ENCODE peak calls at places on chromosomes 13 and 19, in eight cellular contexts. L is NCI-H1048; B is activated T-helper 2 cell treated with anti-CD3 and anti-CD28 coated beads, Interferon-gamma antibody, Interleukin-2, Interleukin-4, amounts not matched to agents 10 μg/mL and 5 μg/mL and 100 μg/mL, durations not matched to agents 14 hours and 24 hours and 36 hours; P is ELR; C is NCI-H1092 treated with DMSO at 0.1 percent for 48 hours; H is mucosa of descending colon; A is neuronal stem cell; J is pancreas. Y is an unnamed sample.
A peak's percentile ranks its signal among the peaks of the same experiment; 100 is the strongest.

GRCh38 chr13:110915874-110916670 is 1.2 kb upstream of the ANKRD10 start:
- DNase-seq in J (no peak), L (peak; percentile 13), C (no peak), H (no peak), P (peak; percentile 57), B (no peak), A (no peak), Y (no peak)

GRCh38 chr13:53137777-53138176 is 109.2 kb downstream of the OLFM4 start:
- DNase-seq in L (no peak), B (no peak), H (no peak), A (no peak), J (no peak), P (peak; percentile 46), C (no peak), Y (no peak)

GRCh38 chr19:18832331-18833140 is 777 bp downstream of the UPF1 start:
- DNase-seq in L (no peak), J (peak; percentile 85), A (peak; percentile 30), B (peak; percentile 20), H (peak; percentile 63), C (no peak), P (peak; percentile 66), Y (peak; percentile 83)

GRCh38 chr19:42422092-42422575 is 5.1 kb downstream of the LIPE start:
- DNase-seq in A (no peak), J (no peak), B (no peak), L (no peak), H (no peak), C (no peak), P (no peak), Y (peak; percentile 70)

GRCh38 chr13:109900320-109900719 is 113.9 kb upstream of the IRS2 start:
- DNase-seq in L (no peak), A (no peak), P (no peak), J (no peak), C (no peak), H (no peak), B (no peak), Y (no peak)

GRCh38 chr13:47216176-47216822 is 319.4 kb upstream of the HTR2A start:
- DNase-seq in C (no peak), L (no peak), H (no peak), J (no peak), P (peak; percentile 82), A (no peak), B (no peak), Y (no peak)

GRCh38 chr13:40340368-40341085 is 325.9 kb downstream of the FOXO1 start:
- DNase-seq in J (no peak), A (peak; percentile 15), H (no peak), C (no peak), P (no peak), L (no peak), B (no peak), Y (no peak)

GRCh38 chr13:73248154-73248553 is 189.3 kb downstream of the KLF5 start:
- DNase-seq in H (no peak), A (no peak), J (no peak), P (no peak), C (no peak), L (no peak), B (no peak), Y (no peak)

Y was measured in spleen.